ENCODE peak calls at places on chromosomes 5 and 9, in five cellular contexts. H, S, Z, N and B are unnamed samples.

GRCh38 chr9:6816581-6816980 is 58.8 kb downstream of the KDM4C start:
- DNase-seq in H (no peak), S (no peak), Z (no peak), N (no peak), B (no peak)

GRCh38 chr5:149383399-149383798 is 4.3 kb upstream of the IL17B start:
- DNase-seq in H (no peak), S (no peak), Z (no peak), N (no peak), B (no peak)

GRCh38 chr5:17132444-17133083 is 84.9 kb upstream of the BASP1 start:
- DNase-seq in H (no peak), S (no peak), Z (no peak), N (no peak), B (no peak)

GRCh38 chr5:633521-633955 is 21.4 kb downstream of the CEP72 start:
- DNase-seq in H (no peak), S (no peak), Z (peak), N (no peak), B (no peak)

GRCh38 chr9:6215562-6215961 is at the start of gene IL33:
- DNase-seq in H (no peak), S (no peak), Z (no peak), N (no peak), B (no peak)

GRCh38 chr9:79279356-79279755 is 292.4 kb upstream of the TLE4 start:
- DNase-seq in H (no peak), S (no peak), Z (no peak), N (no peak), B (no peak)

GRCh38 chr9:93024986-93025630 is 33.4 kb upstream of the SUSD3 start:
- DNase-seq in H (no peak), S (no peak), Z (no peak), N (no peak), B (no peak)

GRCh38 chr9:89802809-89803355 is 198.1 kb downstream of the GADD45G start:
- DNase-seq in H (no peak), S (no peak), Z (no peak), N (no peak), B (peak)

GRCh38 chr5:17248999-17249634 is 31.7 kb downstream of the BASP1 start:
- DNase-seq in H (no peak), S (no peak), Z (no peak), N (no peak), B (no peak)

GRCh38 chr5:177325868-177326381 is 14.2 kb upstream of the MXD3 start:
- DNase-seq in H (no peak), S (no peak), Z (no peak), N (no peak), B (no peak)

GRCh38 chr9:130426883-130427282 is 17.9 kb upstream of the ASS1 start:
- DNase-seq in H (no peak), S (no peak), Z (peak), N (no peak), B (no peak)